ENCODE peak calls at places on chromosomes 1 and 21, in four cellular contexts. C is mucosa of descending colon, L is prostate gland, J is heart right ventricle. S is an unnamed sample.
A peak's percentile ranks its signal among the peaks of the same experiment; 100 is the strongest.

GRCh38 chr1:14706656-14707055 is 108.2 kb downstream of the KAZN start:
- DNase-seq in C (no peak), L (no peak), J (no peak), S (no peak)

GRCh38 chr1:232728507-232729263 is 76.5 kb upstream of the MAP10 start:
- DNase-seq in C (no peak), L (no peak), J (peak; percentile 22), S (no peak)

GRCh38 chr1:7104053-7104738 is 318.9 kb downstream of the CAMTA1 start:
- DNase-seq in C (no peak), L (no peak), J (no peak), S (no peak)

GRCh38 chr1:90402893-90403849 is 313.9 kb downstream of the BARHL2 start:
- DNase-seq in C (peak; percentile 30), L (peak; percentile 25), J (no peak), S (no peak)

GRCh38 chr1:13764933-13765332 is 64.9 kb downstream of the PRDM2 start:
- DNase-seq in C (no peak), L (no peak), J (no peak), S (no peak)

GRCh38 chr21:44709426-44710293 is 1.7 kb downstream of the TSPEAR start:
- DNase-seq in C (no peak), L (no peak), J (no peak), S (no peak)

GRCh38 chr1:109399326-109399957 is 1.7 kb upstream of the SORT1 start:
- DNase-seq in C (peak; percentile 73), L (peak; percentile 61), J (peak; percentile 48), S (no peak)

GRCh38 chr1:101259744-101260148 is 22.9 kb downstream of the S1PR1 start:
- DNase-seq in C (no peak), L (no peak), J (no peak), S (no peak)

GRCh38 chr1:31102501-31102950 is 37.0 kb upstream of the PUM1 start:
- DNase-seq in C (peak; percentile 57), L (no peak), J (no peak), S (no peak)

GRCh38 chr1:60833173-60833572 is 249.2 kb upstream of the NFIA start:
- DNase-seq in C (peak; percentile 70), L (no peak), J (peak; percentile 23), S (no peak)

GRCh38 chr1:168369655-168370054 is 89.0 kb downstream of the TBX19 start:
- DNase-seq in C (no peak), L (no peak), J (no peak), S (no peak)

GRCh38 chr1:217333939-217334338 is 297.0 kb downstream of the GPATCH2 start:
- DNase-seq in C (peak; percentile 11), L (no peak), J (peak; percentile 5), S (no peak)

GRCh38 chr1:229148041-229148671 is 122.8 kb upstream of the RAB4A start:
- DNase-seq in C (no peak), L (no peak), J (no peak), S (peak; percentile 34)

GRCh38 chr1:9234223-9235122 is at the start of gene H6PD:
- DNase-seq in C (peak; percentile 88), L (peak; percentile 73), J (peak; percentile 86), S (peak; percentile 92)

GRCh38 chr21:17745086-17745485 is 74.1 kb downstream of the C21orf91 start:
- DNase-seq in C (no peak), L (no peak), J (no peak), S (no peak)

GRCh38 chr1:151056149-151056548 is 3.3 kb downstream of the CDC42SE1 start:
- DNase-seq in C (peak; percentile 24), L (no peak), J (no peak), S (no peak)

GRCh38 chr1:97538113-97538512 is 382.7 kb downstream of the DPYD start:
- DNase-seq in C (no peak), L (no peak), J (no peak), S (no peak)

GRCh38 chr1:11052839-11053757 is 6.1 kb upstream of the MASP2 start:
- DNase-seq in C (no peak), L (no peak), J (no peak), S (no peak)

GRCh38 chr1:75338974-75339483 is 204.8 kb downstream of the LHX8 start:
- DNase-seq in C (no peak), L (no peak), J (no peak), S (no peak)

GRCh38 chr1:8706995-8707396 is 110.4 kb downstream of the RERE start:
- DNase-seq in C (no peak), L (no peak), J (no peak), S (no peak)

GRCh38 chr1:161198206-161198876 is 513 bp downstream of the ADAMTS4 start:
- DNase-seq in C (no peak), L (no peak), J (no peak), S (no peak)

GRCh38 chr1:161044908-161045748 is 649 bp downstream of the USF1 start:
- DNase-seq in C (peak; percentile 77), L (peak; percentile 49), J (peak; percentile 58), S (peak; percentile 87)

GRCh38 chr1:33183306-33183705 is 1.5 kb upstream of the TRIM62 start:
- DNase-seq in C (no peak), L (no peak), J (no peak), S (no peak)

GRCh38 chr1:58755468-58755872 is 28.4 kb downstream of the JUN start:
- DNase-seq in C (peak; percentile 31), L (peak; percentile 52), J (peak; percentile 61), S (peak; percentile 83)

GRCh38 chr1:212244441-212244840 is 40.8 kb upstream of the PPP2R5A start:
- DNase-seq in C (no peak), L (no peak), J (no peak), S (no peak)

GRCh38 chr1:118253310-118253903 is 68.4 kb upstream of the SPAG17 start:
- DNase-seq in C (no peak), L (no peak), J (no peak), S (no peak)

GRCh38 chr1:32881871-32882850 is 4.1 kb upstream of the HPCA start:
- DNase-seq in C (no peak), L (no peak), J (peak; percentile 71), S (no peak)

GRCh38 chr1:164602142-164602429 is 43.1 kb downstream of the PBX1 start:
- DNase-seq in C (peak; percentile 85), L (peak; percentile 94), J (no peak), S (no peak)

GRCh38 chr1:26412180-26412840 is 1.7 kb downstream of the LIN28A start:
- DNase-seq in C (no peak), L (no peak), J (no peak), S (no peak)

GRCh38 chr1:239067058-239067457 is 319.3 kb upstream of the CHRM3 start:
- DNase-seq in C (no peak), L (no peak), J (no peak), S (no peak)

DNA sequence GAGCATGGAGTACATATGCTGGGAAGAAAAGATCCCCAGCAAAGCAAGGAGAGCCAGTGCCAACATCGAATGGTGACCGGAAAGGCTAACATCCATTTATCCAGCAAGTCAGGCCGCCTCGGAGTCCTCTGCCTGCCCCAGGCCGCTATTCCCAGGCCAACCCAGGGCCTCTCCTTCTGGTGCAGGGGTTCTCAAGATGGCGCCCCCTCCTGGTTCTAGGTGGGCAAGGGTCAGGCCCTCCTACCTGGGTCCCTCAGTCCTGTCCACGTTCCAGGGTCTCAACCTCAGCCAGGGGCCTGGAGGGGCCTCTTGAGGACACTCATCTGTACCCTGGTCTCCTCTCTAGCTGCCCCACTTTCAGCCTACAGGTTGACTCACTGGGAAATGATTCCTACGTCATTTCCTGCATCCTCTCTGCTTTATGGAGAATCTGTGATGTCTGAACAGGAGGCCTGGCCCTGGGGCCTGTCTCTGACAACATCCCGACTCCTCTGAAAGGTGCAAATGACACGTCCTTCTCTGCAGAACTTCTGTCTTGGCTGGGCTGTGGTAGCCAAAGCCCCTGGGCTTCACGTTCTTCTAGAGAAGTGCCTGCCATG is 145.3 kb downstream of the PSMG1 start:
- DNase-seq in C (no peak), L (no peak), J (no peak), S (no peak)
- TF ChIP-seq CTCF in C (no peak), L (no peak), J (no peak), S (no peak)

DNA sequence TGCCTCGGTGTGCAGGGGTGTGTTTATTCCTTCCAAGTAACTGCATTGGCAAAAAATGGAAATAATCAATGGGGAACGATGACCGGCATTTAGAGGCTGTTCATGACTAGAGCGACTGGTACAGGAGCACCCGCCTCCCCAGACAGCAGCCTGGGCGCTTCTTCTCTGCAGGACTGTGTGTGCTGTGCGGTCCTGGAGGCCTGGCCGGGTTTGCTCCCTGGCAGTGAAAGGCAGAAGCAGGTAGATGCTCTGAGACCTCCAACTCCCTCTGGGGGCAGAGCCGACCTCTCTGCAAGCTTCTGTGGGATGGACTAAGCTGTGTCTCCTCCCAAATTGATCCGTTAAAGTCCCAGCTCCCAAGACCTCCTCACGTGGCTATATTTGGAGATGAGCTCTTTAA is 59.2 kb upstream of the ACTRT2 start:
- DNase-seq in C (no peak), L (no peak), J (no peak), S (peak; percentile 25)
- H3K9me3 ChIP-seq in C (peaks cover 14% of the 10 kb centered on the region), L (no peaks in the 10 kb centered on the region), J (no peaks in the 10 kb centered on the region), S (no peaks in the 10 kb centered on the region)

GRCh38 chr1:68590473-68590872 is 93.6 kb upstream of the DEPDC1 start:
- DNase-seq in C (no peak), L (no peak), J (no peak), S (no peak)
- TF ChIP-seq CTCF in C (no peak), L (no peak), J (no peak), S (no peak)

GRCh38 chr1:248366609-248367008 is 5.1 kb downstream of the OR2T4 start:
- DNase-seq in C (no peak), L (no peak), J (no peak), S (no peak)
- H3K9me3 ChIP-seq in C (peaks cover 44% of the 10 kb centered on the region), L (no peaks in the 10 kb centered on the region), J (no peaks in the 10 kb centered on the region), S (no peaks in the 10 kb centered on the region)

DNA sequence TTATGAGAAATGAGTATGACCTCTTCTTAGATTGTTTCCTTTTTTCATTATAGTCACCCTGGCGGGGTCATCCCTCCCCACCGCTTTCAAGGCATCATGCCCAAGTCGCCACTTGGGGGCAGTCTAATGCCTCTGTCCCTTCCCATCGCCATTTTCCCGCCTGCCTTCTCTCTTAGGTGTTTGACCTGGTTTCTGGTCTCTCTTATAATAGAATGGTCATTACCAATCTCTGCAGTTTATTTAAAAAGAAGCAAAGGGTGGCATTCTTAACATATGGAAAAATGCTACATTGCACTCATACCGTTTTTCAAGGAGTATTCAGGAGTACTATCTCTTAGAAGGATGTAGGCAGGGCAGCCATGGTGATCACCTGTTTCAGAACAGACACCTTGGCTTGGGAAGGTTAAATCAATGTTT is 25.2 kb upstream of the OVAAL start:
- DNase-seq in C (peak; percentile 85), L (peak; percentile 36), J (peak; percentile 75), S (peak; percentile 58)
- TF ChIP-seq CTCF in C (peak; percentile 70), L (peak; percentile 61), J (peak; percentile 86), S (peak; percentile 71)

DNA sequence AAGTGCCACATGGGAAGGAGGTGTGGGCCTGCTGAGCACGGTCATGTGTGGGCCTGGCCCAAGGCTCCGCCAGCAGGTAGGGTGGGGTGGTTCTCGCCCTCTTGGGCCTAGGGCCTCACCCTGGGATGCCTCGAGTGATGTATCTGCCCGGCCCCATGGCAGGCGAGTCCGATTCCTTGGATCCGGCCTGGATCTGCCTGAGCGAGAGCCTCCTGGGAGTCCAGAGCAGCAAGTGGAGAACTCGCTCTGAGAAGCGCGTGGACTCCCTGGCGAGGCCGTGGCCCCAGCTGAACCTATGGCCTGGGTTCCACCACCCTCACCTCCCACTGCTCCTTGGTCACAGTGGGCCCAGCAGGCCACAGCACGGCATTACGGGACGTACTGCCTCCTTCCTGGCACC is 8.2 kb upstream of the TTC34 start:
- DNase-seq in C (no peak), L (no peak), J (no peak), S (no peak)
- H3K9me3 ChIP-seq in C (no peaks in the 10 kb centered on the region), L (no peaks in the 10 kb centered on the region), J (no peaks in the 10 kb centered on the region), S (no peaks in the 10 kb centered on the region)